ENCODE peak calls at places on chromosome 15, in ten cellular contexts. One of them, this sample, is unnamed.

GRCh38 chr15:94263341-94264273 is 32.2 kb downstream of the MCTP2 start:
- DNase-seq in GM23248: peak
- DNase-seq in bronchial epithelial cell: peak
- DNase-seq in colonic mucosa: no peak
- DNase-seq in IMR-90: peak
- DNase-seq in psoas muscle: no peak
- DNase-seq in pancreas: no peak
- DNase-seq in lung: no peak
- DNase-seq in NB4: peak
- DNase-seq in sigmoid colon: no peak
- DNase-seq in this sample: no peak

GRCh38 chr15:31398677-31399260 is 72.1 kb downstream of the KLF13 start:
- DNase-seq in GM23248: peak
- DNase-seq in bronchial epithelial cell: no peak
- DNase-seq in colonic mucosa: peak
- DNase-seq in IMR-90: no peak
- DNase-seq in psoas muscle: no peak
- DNase-seq in pancreas: no peak
- DNase-seq in lung: no peak
- DNase-seq in NB4: no peak
- DNase-seq in sigmoid colon: peak
- DNase-seq in this sample: no peak

GRCh38 chr15:42069496-42070275 is 24.7 kb downstream of the PLA2G4D start:
- DNase-seq in GM23248: no peak
- DNase-seq in bronchial epithelial cell: no peak
- DNase-seq in colonic mucosa: no peak
- DNase-seq in IMR-90: no peak
- DNase-seq in psoas muscle: no peak
- DNase-seq in pancreas: no peak
- DNase-seq in lung: no peak
- DNase-seq in NB4: no peak
- DNase-seq in sigmoid colon: no peak
- DNase-seq in this sample: peak

GRCh38 chr15:58440922-58441321 is 9.1 kb downstream of the LIPC start:
- DNase-seq in GM23248: no peak
- DNase-seq in bronchial epithelial cell: peak
- DNase-seq in colonic mucosa: peak
- DNase-seq in IMR-90: no peak
- DNase-seq in psoas muscle: no peak
- DNase-seq in pancreas: no peak
- DNase-seq in lung: peak
- DNase-seq in NB4: no peak
- DNase-seq in sigmoid colon: no peak
- DNase-seq in this sample: peak

GRCh38 chr15:72340366-72340765 is 20.4 kb upstream of the CELF6 start:
- DNase-seq in GM23248: peak
- DNase-seq in bronchial epithelial cell: no peak
- DNase-seq in colonic mucosa: no peak
- DNase-seq in IMR-90: peak
- DNase-seq in psoas muscle: no peak
- DNase-seq in pancreas: no peak
- DNase-seq in lung: no peak
- DNase-seq in NB4: no peak
- DNase-seq in sigmoid colon: no peak
- DNase-seq in this sample: no peak

GRCh38 chr15:35168464-35168863 is 83.4 kb upstream of the NANOGP8 start:
- DNase-seq in GM23248: peak
- DNase-seq in bronchial epithelial cell: peak
- DNase-seq in colonic mucosa: no peak
- DNase-seq in IMR-90: peak
- DNase-seq in psoas muscle: no peak
- DNase-seq in pancreas: no peak
- DNase-seq in lung: no peak
- DNase-seq in NB4: no peak
- DNase-seq in sigmoid colon: no peak
- DNase-seq in this sample: no peak

GRCh38 chr15:82135645-82136044 is 89.8 kb upstream of the MEX3B start:
- DNase-seq in GM23248: peak
- DNase-seq in bronchial epithelial cell: no peak
- DNase-seq in colonic mucosa: no peak
- DNase-seq in IMR-90: peak
- DNase-seq in psoas muscle: no peak
- DNase-seq in pancreas: no peak
- DNase-seq in lung: no peak
- DNase-seq in NB4: no peak
- DNase-seq in sigmoid colon: no peak
- DNase-seq in this sample: no peak

GRCh38 chr15:88913017-88913849 is at the start of gene MFGE8:
- DNase-seq in GM23248: peak
- DNase-seq in bronchial epithelial cell: peak
- DNase-seq in colonic mucosa: peak
- DNase-seq in IMR-90: peak
- DNase-seq in psoas muscle: peak
- DNase-seq in pancreas: peak
- DNase-seq in lung: no peak
- DNase-seq in NB4: peak
- DNase-seq in sigmoid colon: peak
- DNase-seq in this sample: peak

GRCh38 chr15:70348581-70349344 is 251.0 kb upstream of the TLE3 start:
- DNase-seq in GM23248: peak
- DNase-seq in bronchial epithelial cell: no peak
- DNase-seq in colonic mucosa: no peak
- DNase-seq in IMR-90: no peak
- DNase-seq in psoas muscle: peak
- DNase-seq in pancreas: peak
- DNase-seq in lung: no peak
- DNase-seq in NB4: peak
- DNase-seq in sigmoid colon: peak
- DNase-seq in this sample: peak

GRCh38 chr15:99477745-99478525 is 87.8 kb upstream of the MEF2A start:
- DNase-seq in GM23248: no peak
- DNase-seq in bronchial epithelial cell: no peak
- DNase-seq in colonic mucosa: no peak
- DNase-seq in IMR-90: no peak
- DNase-seq in psoas muscle: no peak
- DNase-seq in pancreas: no peak
- DNase-seq in lung: no peak
- DNase-seq in NB4: peak
- DNase-seq in sigmoid colon: no peak
- DNase-seq in this sample: no peak

GRCh38 chr15:74127954-74128784 is 2.2 kb upstream of the ISLR2 start:
- DNase-seq in GM23248: peak
- DNase-seq in bronchial epithelial cell: no peak
- DNase-seq in colonic mucosa: no peak
- DNase-seq in IMR-90: no peak
- DNase-seq in psoas muscle: peak
- DNase-seq in pancreas: no peak
- DNase-seq in lung: no peak
- DNase-seq in NB4: no peak
- DNase-seq in sigmoid colon: no peak
- DNase-seq in this sample: no peak

GRCh38 chr15:58758141-58758540 is 8.6 kb upstream of the ADAM10 start:
- DNase-seq in GM23248: peak
- DNase-seq in bronchial epithelial cell: no peak
- DNase-seq in colonic mucosa: no peak
- DNase-seq in IMR-90: peak
- DNase-seq in psoas muscle: no peak
- DNase-seq in pancreas: no peak
- DNase-seq in lung: no peak
- DNase-seq in NB4: peak
- DNase-seq in sigmoid colon: no peak
- DNase-seq in this sample: no peak

DNA sequence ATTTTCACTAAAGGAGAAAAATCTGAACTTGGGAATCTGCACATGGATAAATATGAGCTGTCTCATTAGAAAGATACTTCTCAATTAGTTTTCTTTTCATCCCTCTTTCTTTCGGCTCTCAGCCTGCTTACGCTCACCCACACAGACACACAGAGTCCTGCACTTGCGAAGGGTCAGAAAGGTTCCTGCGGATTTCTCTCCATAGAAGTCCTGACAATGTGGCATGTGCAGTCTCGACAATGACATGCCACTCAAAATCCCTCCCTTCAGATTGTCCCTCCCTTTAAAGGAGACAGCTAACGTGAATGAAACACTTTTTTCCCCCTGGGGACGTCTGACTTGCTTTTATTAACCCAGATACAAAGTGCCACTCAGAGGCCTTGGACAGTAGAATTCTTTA is 568.8 kb upstream of the NR2F2 start:
- DNase-seq in GM23248: no peak
- DNase-seq in bronchial epithelial cell: no peak
- DNase-seq in colonic mucosa: no peak
- DNase-seq in IMR-90: no peak
- DNase-seq in psoas muscle: no peak
- DNase-seq in pancreas: no peak
- DNase-seq in lung: no peak
- DNase-seq in NB4: no peak
- DNase-seq in sigmoid colon: no peak
- DNase-seq in this sample: no peak
- H3K4me3 ChIP-seq in GM23248: no peak
- H3K4me3 ChIP-seq in bronchial epithelial cell: no peak
- H3K4me3 ChIP-seq in colonic mucosa: no peak
- H3K4me3 ChIP-seq in IMR-90: no peak
- H3K4me3 ChIP-seq in psoas muscle: no peak
- H3K4me3 ChIP-seq in pancreas: no peak
- H3K4me3 ChIP-seq in lung: no peak
- H3K4me3 ChIP-seq in NB4: no peak
- H3K4me3 ChIP-seq in sigmoid colon: no peak
- H3K4me3 ChIP-seq in this sample: no peak

GRCh38 chr15:64213646-64214045 is 50.8 kb upstream of the PPIB start:
- DNase-seq in GM23248: no peak
- DNase-seq in bronchial epithelial cell: peak
- DNase-seq in colonic mucosa: no peak
- DNase-seq in IMR-90: peak
- DNase-seq in psoas muscle: no peak
- DNase-seq in pancreas: no peak
- DNase-seq in lung: no peak
- DNase-seq in NB4: no peak
- DNase-seq in sigmoid colon: no peak
- DNase-seq in this sample: no peak
- H3K4me3 ChIP-seq in GM23248: no peak
- H3K4me3 ChIP-seq in bronchial epithelial cell: no peak
- H3K4me3 ChIP-seq in colonic mucosa: no peak
- H3K4me3 ChIP-seq in IMR-90: no peak
- H3K4me3 ChIP-seq in psoas muscle: no peak
- H3K4me3 ChIP-seq in pancreas: no peak
- H3K4me3 ChIP-seq in lung: no peak
- H3K4me3 ChIP-seq in NB4: no peak
- H3K4me3 ChIP-seq in sigmoid colon: no peak
- H3K4me3 ChIP-seq in this sample: no peak

DNA sequence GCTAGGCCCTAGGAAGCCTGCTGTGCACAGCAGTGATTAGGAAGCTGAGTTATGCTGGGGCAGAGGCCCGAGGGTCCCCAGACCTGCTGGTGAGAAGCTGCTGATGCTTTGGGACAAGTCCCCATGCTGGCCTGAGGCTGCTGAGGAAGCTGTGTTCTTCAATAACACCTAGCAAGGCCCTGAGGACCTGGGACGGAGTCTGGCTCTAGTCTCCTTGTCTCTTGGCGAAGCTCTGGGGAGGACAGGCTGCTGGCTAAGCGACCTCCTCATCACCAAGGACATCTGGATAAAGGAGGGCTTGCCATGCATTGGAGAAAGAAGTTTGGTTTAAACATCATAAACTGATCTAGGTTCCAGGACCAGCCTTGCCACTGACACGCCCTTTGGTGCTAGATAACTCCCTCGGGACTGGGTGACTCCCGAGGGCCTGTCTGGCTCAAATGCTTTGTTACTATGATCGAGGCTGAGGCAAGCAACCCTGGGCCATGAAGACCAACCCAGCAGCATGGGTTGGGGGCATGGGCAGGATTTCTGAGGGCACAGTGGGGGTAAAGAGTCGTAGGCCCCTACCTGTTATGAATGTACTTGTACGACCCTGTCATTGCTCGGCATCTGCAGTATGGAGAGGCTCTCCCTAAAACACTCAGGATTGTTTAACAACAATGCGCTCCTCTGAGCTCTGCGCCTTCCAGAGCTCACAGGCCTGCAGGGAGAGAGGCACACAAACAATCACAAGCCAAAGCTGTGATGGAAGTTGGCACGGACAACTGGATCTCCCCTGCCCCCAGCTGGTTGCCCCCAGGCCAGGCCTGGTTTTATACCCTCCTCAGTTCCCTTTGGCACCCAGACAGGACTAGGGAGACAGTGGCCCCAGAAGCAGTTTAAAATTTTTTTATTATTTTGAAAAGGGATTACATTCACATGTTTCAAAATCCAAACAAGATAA is 64.4 kb downstream of the LINGO1 start:
- DNase-seq in GM23248: no peak
- DNase-seq in bronchial epithelial cell: no peak
- DNase-seq in colonic mucosa: no peak
- DNase-seq in IMR-90: no peak
- DNase-seq in psoas muscle: no peak
- DNase-seq in pancreas: no peak
- DNase-seq in lung: no peak
- DNase-seq in NB4: peak
- DNase-seq in sigmoid colon: no peak
- DNase-seq in this sample: no peak
- H3K4me3 ChIP-seq in GM23248: no peak
- H3K4me3 ChIP-seq in bronchial epithelial cell: no peak
- H3K4me3 ChIP-seq in colonic mucosa: no peak
- H3K4me3 ChIP-seq in IMR-90: no peak
- H3K4me3 ChIP-seq in psoas muscle: no peak
- H3K4me3 ChIP-seq in pancreas: no peak
- H3K4me3 ChIP-seq in lung: no peak
- H3K4me3 ChIP-seq in NB4: no peak
- H3K4me3 ChIP-seq in sigmoid colon: peak
- H3K4me3 ChIP-seq in this sample: no peak

DNA sequence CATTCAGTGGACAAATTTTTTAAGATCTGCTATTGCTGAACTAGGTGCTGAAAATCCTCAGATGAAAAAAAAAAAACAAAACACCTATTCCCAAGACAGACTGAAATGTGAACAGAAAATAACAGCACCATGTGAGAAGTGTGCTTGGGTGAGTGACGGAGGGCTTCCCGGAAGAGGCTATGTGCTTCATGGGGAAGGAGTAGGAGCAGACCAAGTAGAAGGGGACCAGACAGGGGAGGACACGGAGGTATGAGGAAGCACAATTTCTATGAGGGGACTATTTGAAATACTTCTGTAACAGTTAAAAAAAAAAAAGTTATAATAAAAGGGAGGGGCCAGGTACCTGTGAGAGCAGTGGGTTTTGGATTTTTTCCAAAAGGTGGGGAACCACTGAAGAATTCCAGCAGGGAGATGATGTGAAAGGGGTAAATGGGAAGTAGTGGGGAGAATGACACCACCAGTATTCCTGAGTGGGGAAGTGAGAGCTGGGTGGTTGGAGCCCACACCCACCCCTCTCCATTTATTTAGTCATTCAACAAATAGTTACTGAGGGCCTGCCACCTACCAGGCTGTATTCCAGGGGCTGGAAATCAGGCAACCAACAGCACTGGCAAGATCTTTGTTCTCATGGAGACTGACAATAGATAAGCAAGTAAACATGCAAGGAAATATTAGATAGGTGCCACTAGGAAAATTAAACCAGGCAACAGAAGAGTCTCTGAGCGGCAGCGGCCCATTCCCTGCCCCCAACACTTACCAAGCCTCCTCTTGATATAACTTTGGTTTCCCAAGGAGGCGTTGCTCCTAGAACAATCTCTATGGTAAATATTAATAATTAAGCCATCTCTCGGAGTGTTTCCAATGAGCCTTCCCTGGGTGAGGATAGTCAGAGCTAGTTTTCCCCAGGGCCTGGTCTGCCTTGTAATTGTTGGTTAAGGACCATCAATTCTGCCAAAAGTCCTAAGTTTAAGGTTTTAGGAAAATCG is 3.8 kb upstream of the USP3 start:
- DNase-seq in GM23248: no peak
- DNase-seq in bronchial epithelial cell: no peak
- DNase-seq in colonic mucosa: no peak
- DNase-seq in IMR-90: no peak
- DNase-seq in psoas muscle: no peak
- DNase-seq in pancreas: no peak
- DNase-seq in lung: no peak
- DNase-seq in NB4: no peak
- DNase-seq in sigmoid colon: no peak
- DNase-seq in this sample: no peak
- H3K4me3 ChIP-seq in GM23248: peak
- H3K4me3 ChIP-seq in bronchial epithelial cell: no peak
- H3K4me3 ChIP-seq in colonic mucosa: no peak
- H3K4me3 ChIP-seq in IMR-90: peak
- H3K4me3 ChIP-seq in psoas muscle: peak
- H3K4me3 ChIP-seq in pancreas: peak
- H3K4me3 ChIP-seq in lung: no peak
- H3K4me3 ChIP-seq in NB4: no peak
- H3K4me3 ChIP-seq in sigmoid colon: peak
- H3K4me3 ChIP-seq in this sample: peak

This sample was measured in right lobe of liver.